ENCODE peak calls at places on chromosomes 3 and 15, in eight cellular contexts. B, N, F, R, U, V, Q and D are unnamed samples.
A peak's percentile ranks its signal among the peaks of the same experiment; 100 is the strongest.

GRCh38 chr3:168162172-168162571 is 66.4 kb upstream of the GOLIM4 start:
- DNase-seq in B (no peak), N (no peak), F (no peak), R (peak; percentile 22), U (no peak), V (no peak), Q (no peak), D (no peak)

GRCh38 chr3:41202834-41203345 is 3.6 kb downstream of the CTNNB1 start:
- DNase-seq in B (no peak), N (no peak), F (no peak), R (peak; percentile 68), U (no peak), V (peak; percentile 63), Q (peak; percentile 27), D (peak; percentile 76)

GRCh38 chr3:54871867-54872266 is 56.0 kb downstream of the LRTM1 start:
- DNase-seq in B (no peak), N (no peak), F (no peak), R (no peak), U (no peak), V (no peak), Q (no peak), D (no peak)

GRCh38 chr3:126987129-126987528 is 4.2 kb downstream of the PLXNA1 start:
- DNase-seq in B (no peak), N (no peak), F (no peak), R (no peak), U (no peak), V (no peak), Q (no peak), D (no peak)

GRCh38 chr3:183824761-183825379 is 507 bp downstream of the MAP6D1 start:
- DNase-seq in B (no peak), N (no peak), F (no peak), R (no peak), U (peak; percentile 18), V (peak; percentile 55), Q (no peak), D (peak; percentile 46)

GRCh38 chr15:67002379-67002778 is 63.0 kb upstream of the SMAD3 start:
- DNase-seq in B (no peak), N (no peak), F (no peak), R (no peak), U (no peak), V (no peak), Q (no peak), D (no peak)

GRCh38 chr3:79396595-79396994 is 371.2 kb downstream of the ROBO1 start:
- DNase-seq in B (no peak), N (no peak), F (no peak), R (no peak), U (no peak), V (no peak), Q (no peak), D (no peak)

GRCh38 chr3:36032180-36032895 is 348.0 kb upstream of the STAC start:
- DNase-seq in B (no peak), N (no peak), F (no peak), R (no peak), U (no peak), V (no peak), Q (peak; percentile 19), D (no peak)

GRCh38 chr15:88401972-88402656 is 65.1 kb downstream of the MRPL46 start:
- DNase-seq in B (no peak), N (no peak), F (no peak), R (peak; percentile 17), U (no peak), V (no peak), Q (no peak), D (no peak)

GRCh38 chr3:51538115-51538458 is 432 bp upstream of the RAD54L2 start:
- DNase-seq in B (no peak), N (no peak), F (no peak), R (no peak), U (no peak), V (peak; percentile 29), Q (peak; percentile 54), D (no peak)

GRCh38 chr3:169627073-169627472 is 36.4 kb downstream of the MECOM start:
- DNase-seq in B (no peak), N (peak; percentile 89), F (peak; percentile 6), R (no peak), U (no peak), V (no peak), Q (peak; percentile 72), D (no peak)

GRCh38 chr3:59775781-59776270 is 726.0 kb upstream of the CFAP20DC start:
- DNase-seq in B (no peak), N (no peak), F (no peak), R (no peak), U (no peak), V (no peak), Q (no peak), D (no peak)

GRCh38 chr3:108946292-108947290 is 7.1 kb downstream of the GUCA1C start:
- DNase-seq in B (no peak), N (no peak), F (no peak), R (no peak), U (no peak), V (peak; percentile 92), Q (no peak), D (no peak)

GRCh38 chr15:36831915-36832310 is 252.5 kb downstream of the CDIN1 start:
- DNase-seq in B (no peak), N (no peak), F (no peak), R (peak; percentile 43), U (no peak), V (no peak), Q (no peak), D (no peak)

GRCh38 chr3:176633511-176633910 is 563.8 kb downstream of the TBL1XR1 start:
- DNase-seq in B (no peak), N (no peak), F (no peak), R (no peak), U (no peak), V (no peak), Q (no peak), D (no peak)

GRCh38 chr3:185153170-185153733 is 392 bp upstream of the C3orf70 start:
- DNase-seq in B (no peak), N (no peak), F (no peak), R (no peak), U (no peak), V (no peak), Q (no peak), D (no peak)

GRCh38 chr3:110518031-110518430 is 553.6 kb upstream of the NECTIN3 start:
- DNase-seq in B (no peak), N (no peak), F (no peak), R (no peak), U (no peak), V (no peak), Q (no peak), D (no peak)

GRCh38 chr3:135896613-135897012 is 68.9 kb upstream of the PPP2R3A start:
- DNase-seq in B (no peak), N (no peak), F (no peak), R (peak; percentile 13), U (no peak), V (peak; percentile 90), Q (no peak), D (no peak)